ENCODE peak calls at places on chromosome 21, in five cellular contexts. B, C, G, M and L are unnamed samples. For H3K36me3, the result is how much of the 10 kb centered on the place peaks cover.

GRCh38 chr21:25396135-25396711 is 211.1 kb downstream of the MRPL39 start:
- DNase-seq in M (no peak), B (no peak), C (no peak), G (no peak), L (no peak)

GRCh38 chr21:40318371-40318770 is 451.1 kb downstream of the PCP4 start:
- DNase-seq in M (no peak), G (no peak), C (no peak), B (no peak), L (no peak)

GRCh38 chr21:31524140-31524539 is 135.4 kb upstream of the SOD1 start:
- DNase-seq in B (no peak), C (no peak), G (no peak), M (no peak), L (no peak)

GRCh38 chr21:21101911-21102310 is 103.7 kb downstream of the NCAM2 start:
- DNase-seq in M (peak), B (peak), G (no peak), C (peak), L (no peak)

GRCh38 chr21:35563885-35564451 is 496.4 kb downstream of the SETD4 start:
- DNase-seq in B (peak), G (no peak), M (no peak), C (no peak), L (peak)

GRCh38 chr21:46253610-46254124 is 25.1 kb upstream of the LSS start:
- DNase-seq in C (no peak), B (peak), M (no peak), G (peak), L (no peak)

GRCh38 chr21:36155603-36156338 is 853 bp upstream of the DOP1B start:
- DNase-seq in C (peak), B (peak), G (peak), M (no peak), L (no peak)

GRCh38 chr21:31732891-31733520 is 1.1 kb upstream of the SCAF4 start:
- DNase-seq in B (peak), M (no peak), C (no peak), G (no peak), L (no peak)

GRCh38 chr21:42164064-42164789 is 54.7 kb upstream of the ABCG1 start:
- DNase-seq in M (no peak), C (no peak), G (peak), B (peak), L (peak)

GRCh38 chr21:42403611-42404231 is at the start of gene UBASH3A:
- DNase-seq in C (no peak), G (peak), M (no peak), B (no peak), L (no peak)

GRCh38 chr21:35201288-35201687 is 152.2 kb upstream of the RUNX1 start:
- DNase-seq in B (no peak), C (no peak), M (no peak), G (no peak), L (no peak)

GRCh38 chr21:34670220-34670961 is 1.6 kb downstream of the CLIC6 start:
- DNase-seq in B (peak), G (peak), C (no peak), M (peak), L (no peak)

GRCh38 chr21:33560965-33561364 is 18.1 kb downstream of the SON start:
- DNase-seq in C (no peak), M (no peak), B (no peak), G (no peak), L (no peak)

GRCh38 chr21:33561373-33561772 is 18.5 kb downstream of the SON start:
- DNase-seq in M (no peak), B (no peak), C (no peak), G (no peak), L (no peak)

GRCh38 chr21:33559813-33560212 is 17.0 kb downstream of the SON start:
- DNase-seq in M (no peak), G (no peak), C (no peak), B (no peak), L (no peak)

GRCh38 chr21:33557447-33557846 is 14.6 kb downstream of the SON start:
- DNase-seq in C (no peak), M (no peak), G (no peak), B (no peak), L (no peak)

GRCh38 chr21:33558777-33559421 is 16.1 kb downstream of the SON start:
- DNase-seq in C (no peak), G (no peak), M (no peak), B (no peak), L (no peak)
- H3K36me3 ChIP-seq in C (under half), G (half or more), M (under half), B (under half), L (half or more)

GRCh38 chr21:39022901-39023693 is 160.2 kb downstream of the PSMG1 start:
- DNase-seq in M (no peak), B (no peak), G (peak), C (no peak), L (peak)
- H3K4me3 ChIP-seq in M (no peak), B (no peak), G (no peak), C (no peak), L (no peak)

GRCh38 chr21:26836546-26836945 is 8.7 kb downstream of the ADAMTS1 start:
- DNase-seq in B (no peak), M (no peak), G (no peak), C (no peak), L (no peak)
- H3K36me3 ChIP-seq in B (under half), M (under half), G (half or more), C (under half), L (under half)

GRCh38 chr21:16589046-16589445 is 859.3 kb downstream of the USP25 start:
- DNase-seq in C (no peak), G (no peak), B (no peak), M (no peak), L (no peak)

GRCh38 chr21:16587141-16587570 is 857.4 kb downstream of the USP25 start:
- DNase-seq in G (peak), B (peak), M (no peak), C (peak), L (peak)

GRCh38 chr21:16588433-16588860 is 858.7 kb downstream of the USP25 start:
- DNase-seq in M (peak), C (peak), B (peak), G (peak), L (peak)

GRCh38 chr21:16589499-16589898 is 859.7 kb downstream of the USP25 start:
- DNase-seq in B (no peak), G (no peak), C (no peak), M (no peak), L (no peak)

DNA sequence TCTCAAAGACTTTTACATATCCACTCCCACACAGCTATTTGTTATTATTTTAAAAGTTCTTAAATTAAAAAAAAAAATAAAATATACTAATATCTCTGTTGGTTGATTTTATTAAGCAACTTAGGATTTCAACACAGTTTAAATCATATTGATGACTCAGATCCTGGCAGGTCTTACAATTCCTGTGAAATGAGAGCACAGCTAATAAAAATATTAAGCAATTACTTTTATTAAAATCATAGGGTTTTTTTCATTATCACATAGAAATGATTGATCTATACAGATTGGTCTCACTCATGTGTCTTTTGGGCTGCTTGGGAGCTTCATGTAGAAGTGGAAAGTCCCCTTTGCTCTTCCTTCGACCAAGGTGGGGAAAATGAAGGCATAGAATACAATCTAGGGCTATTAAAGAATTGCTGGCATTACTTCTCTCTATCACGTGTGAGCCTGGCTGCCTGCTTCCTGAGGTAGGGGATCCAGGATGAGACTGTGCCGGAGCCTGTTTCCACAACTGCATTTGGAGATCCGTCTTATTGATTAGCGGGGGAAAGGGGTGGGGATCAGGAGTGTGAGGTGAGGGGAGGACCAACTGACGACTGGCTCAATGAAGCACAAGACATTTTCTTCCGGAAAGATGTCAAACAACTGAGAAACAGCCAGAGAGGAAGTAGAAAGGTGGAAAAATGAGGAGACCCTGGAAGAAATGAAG is 858.0 kb downstream of the USP25 start:
- DNase-seq in B (peak), M (no peak), G (no peak), C (peak), L (no peak)
- H3K4me3 ChIP-seq in B (no peak), M (peak), G (peak), C (peak), L (peak)